ENCODE peak calls at places on chromosomes 16 and 17, in five cellular contexts. I is H9, X is neuronal stem cell, T is H1, J is mesenchymal stem cell. A is an unnamed sample.

GRCh38 chr17:16352838-16353701 is at the start of gene CENPV:
- DNase-seq in I (peak), X (peak), T (peak), J (peak), A (peak)

GRCh38 chr17:681738-682137 is 32.9 kb downstream of the VPS53 start:
- DNase-seq in I (no peak), X (peak), T (no peak), J (peak), A (peak)

GRCh38 chr16:57472665-57473060 is 10.2 kb downstream of the POLR2C start:
- DNase-seq in I (peak), X (no peak), T (peak), J (no peak), A (no peak)

GRCh38 chr17:10477701-10478100 is 8.3 kb upstream of the MYH4 start:
- DNase-seq in I (no peak), X (no peak), T (no peak), J (no peak), A (no peak)

GRCh38 chr16:10949424-10949970 is 5.1 kb downstream of the CLEC16A start:
- DNase-seq in I (peak), X (no peak), T (peak), J (no peak), A (no peak)

GRCh38 chr16:25065899-25066298 is 45.6 kb upstream of the LCMT1 start:
- DNase-seq in I (peak), X (no peak), T (peak), J (no peak), A (no peak)

GRCh38 chr16:58639836-58640235 is 10.2 kb upstream of the CNOT1 start:
- DNase-seq in I (no peak), X (no peak), T (no peak), J (no peak), A (peak)

GRCh38 chr17:42918902-42919521 is 18.4 kb downstream of the G6PC1 start:
- DNase-seq in I (no peak), X (no peak), T (no peak), J (no peak), A (no peak)

GRCh38 chr17:44045493-44045892 is 21.0 kb downstream of the LSM12 start:
- DNase-seq in I (no peak), X (no peak), T (no peak), J (no peak), A (no peak)

GRCh38 chr17:80919331-80920284 is 72.0 kb upstream of the CHMP6 start:
- DNase-seq in I (no peak), X (no peak), T (no peak), J (no peak), A (no peak)

GRCh38 chr16:69927056-69927757 is 23.9 kb upstream of the CLEC18A start:
- DNase-seq in I (no peak), X (no peak), T (no peak), J (no peak), A (no peak)

GRCh38 chr17:49508061-49508865 is 13.2 kb downstream of the NGFR start:
- DNase-seq in I (peak), X (peak), T (peak), J (no peak), A (peak)

GRCh38 chr16:26118575-26118974 is 426.8 kb downstream of the HS3ST4 start:
- DNase-seq in I (peak), X (peak), T (no peak), J (no peak), A (no peak)

GRCh38 chr16:81493755-81494433 is 49.3 kb downstream of the CMIP start:
- DNase-seq in I (no peak), X (no peak), T (no peak), J (peak), A (peak)

GRCh38 chr17:21549107-21549687 is 143.1 kb upstream of the KCNJ18 start:
- DNase-seq in I (no peak), X (no peak), T (no peak), J (peak), A (no peak)

GRCh38 chr17:72977768-72978417 is 114.6 kb downstream of the SLC39A11 start:
- DNase-seq in I (no peak), X (no peak), T (no peak), J (peak), A (no peak)

GRCh38 chr17:41772586-41773189 is 13.8 kb downstream of the JUP start:
- DNase-seq in I (no peak), X (no peak), T (no peak), J (no peak), A (no peak)
- H3K4me2 ChIP-seq in I (no peak), X (no peak), T (peak), J (peak), A (peak)

GRCh38 chr16:13005836-13006235 is 104.4 kb downstream of the SHISA9 start:
- DNase-seq in I (no peak), X (no peak), T (no peak), J (no peak), A (no peak)
- H2BK12ac ChIP-seq in I (no peak), X (no peak), T (no peak), J (no peak), A (no peak)

DNA sequence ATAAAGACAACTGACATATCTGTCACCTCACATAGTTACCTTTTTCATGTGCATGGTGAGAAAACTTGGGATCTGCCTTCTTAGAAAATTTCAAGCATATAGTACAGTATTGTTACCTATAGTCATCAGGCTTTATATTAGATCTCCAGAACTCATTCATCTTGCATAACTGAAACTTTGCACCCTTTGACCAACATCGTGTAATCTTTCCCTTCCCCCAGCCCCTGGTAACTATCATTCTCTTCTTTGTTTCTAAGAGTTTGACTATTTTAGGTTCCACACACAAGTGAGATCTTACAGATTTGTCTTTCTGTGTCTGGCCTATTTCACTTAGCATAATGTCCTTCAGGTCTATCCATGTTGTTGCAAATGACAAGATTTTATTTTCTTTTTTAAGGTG is 22.9 kb upstream of the TBX4 start:
- DNase-seq in I (no peak), X (no peak), T (no peak), J (no peak), A (no peak)
- H3K4me2 ChIP-seq in I (no peak), X (no peak), T (no peak), J (no peak), A (no peak)

GRCh38 chr16:1713331-1713730 is 7.3 kb downstream of the MAPK8IP3 start:
- DNase-seq in I (no peak), X (no peak), T (no peak), J (no peak), A (no peak)

GRCh38 chr16:1710811-1711507 is 5.0 kb downstream of the MAPK8IP3 start:
- DNase-seq in I (no peak), X (no peak), T (no peak), J (no peak), A (no peak)

GRCh38 chr16:1715220-1715619 is 9.2 kb downstream of the MAPK8IP3 start:
- DNase-seq in I (no peak), X (no peak), T (no peak), J (no peak), A (no peak)

GRCh38 chr16:1712791-1713261 is 6.8 kb downstream of the MAPK8IP3 start:
- DNase-seq in I (no peak), X (no peak), T (no peak), J (peak), A (peak)

GRCh38 chr16:1713933-1714332 is 7.9 kb downstream of the MAPK8IP3 start:
- DNase-seq in I (peak), X (no peak), T (no peak), J (no peak), A (no peak)
- H2BK12ac ChIP-seq in I (no peak), X (no peak), T (no peak), J (peak), A (no peak)

GRCh38 chr16:85353839-85354622 is 241.8 kb upstream of the CIBAR2 start:
- DNase-seq in I (no peak), X (no peak), T (no peak), J (no peak), A (peak)
- H3K4me2 ChIP-seq in I (no peak), X (no peak), T (no peak), J (no peak), A (peak)

GRCh38 chr16:31373235-31373634 is 18.3 kb downstream of the ITGAX start:
- DNase-seq in I (no peak), X (no peak), T (no peak), J (no peak), A (no peak)

GRCh38 chr16:31375231-31375630 is 17.9 kb upstream of the ITGAD start:
- DNase-seq in I (no peak), X (no peak), T (no peak), J (no peak), A (no peak)

GRCh38 chr16:31377210-31377903 is 15.8 kb upstream of the ITGAD start:
- DNase-seq in I (no peak), X (no peak), T (no peak), J (no peak), A (no peak)

GRCh38 chr16:31380201-31380600 is 12.9 kb upstream of the ITGAD start:
- DNase-seq in I (no peak), X (no peak), T (no peak), J (no peak), A (no peak)

DNA sequence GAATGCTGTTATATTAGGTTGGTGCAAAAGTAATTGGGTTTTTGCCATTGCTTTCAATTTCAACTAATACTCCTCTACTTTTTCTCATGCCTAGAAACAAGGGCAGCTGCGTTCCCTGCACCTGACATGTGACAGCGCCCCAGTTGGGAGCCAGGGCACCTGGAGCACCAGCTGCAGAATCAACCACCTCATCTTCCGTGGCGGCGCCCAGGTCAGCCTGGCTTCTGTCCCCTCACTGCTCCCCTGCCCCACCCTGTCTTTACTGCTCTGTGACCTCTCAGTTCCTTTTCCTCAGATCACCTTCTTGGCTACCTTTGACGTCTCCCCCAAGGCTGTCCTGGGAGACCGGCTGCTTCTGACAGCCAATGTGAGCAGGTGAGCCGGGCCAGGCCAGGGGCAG is 16.4 kb upstream of the ITGAD start:
- DNase-seq in I (no peak), X (no peak), T (no peak), J (no peak), A (no peak)
- H2BK12ac ChIP-seq in I (no peak), X (no peak), T (no peak), J (no peak), A (no peak)

A was measured in trophoblast cell.